ENCODE peak calls at places on chromosomes 6 and 20, in six cellular contexts. U, L, R, Q, B and X are unnamed samples.

GRCh38 chr20:64057628-64058498 is 5.1 kb upstream of the TCEA2 start:
- DNase-seq in B (peak), L (no peak), R (peak), U (peak), Q (peak), X (peak)

GRCh38 chr20:51362254-51362653 is 180.3 kb downstream of the NFATC2 start:
- DNase-seq in Q (no peak), U (no peak), L (no peak), B (no peak), R (no peak), X (no peak)

GRCh38 chr6:119541132-119541905 is 191.8 kb upstream of the MAN1A1 start:
- DNase-seq in B (peak), L (no peak), U (no peak), Q (no peak), R (no peak), X (peak)

GRCh38 chr6:5105146-5105545 is 20.0 kb downstream of the PPP1R3G start:
- DNase-seq in R (no peak), Q (no peak), U (no peak), L (no peak), B (no peak), X (no peak)

GRCh38 chr20:33282196-33282934 is 649 bp upstream of the BPIFB1 start:
- DNase-seq in R (no peak), B (no peak), U (no peak), L (no peak), Q (no peak), X (no peak)

GRCh38 chr6:139290787-139291294 is 957 bp downstream of the TXLNB start:
- DNase-seq in B (peak), L (no peak), R (no peak), U (no peak), Q (no peak), X (no peak)

GRCh38 chr6:53734473-53735299 is 60.1 kb upstream of the LRRC1 start:
- DNase-seq in L (no peak), Q (peak), R (peak), U (no peak), B (peak), X (peak)

GRCh38 chr6:37020426-37021211 is 15.2 kb downstream of the FGD2 start:
- DNase-seq in Q (no peak), R (no peak), U (peak), L (no peak), B (no peak), X (peak)

GRCh38 chr6:152573762-152574161 is 63.4 kb downstream of the SYNE1 start:
- DNase-seq in R (no peak), L (no peak), Q (no peak), B (no peak), U (no peak), X (no peak)

GRCh38 chr6:123529058-123529457 is 107.7 kb downstream of the TRDN start:
- DNase-seq in Q (no peak), U (no peak), L (no peak), R (no peak), B (no peak), X (no peak)

GRCh38 chr20:4006640-4007039 is 8.7 kb downstream of the RNF24 start:
- DNase-seq in Q (no peak), R (no peak), U (no peak), L (no peak), B (no peak), X (no peak)

GRCh38 chr6:34391711-34392496 is 565 bp downstream of the NUDT3 start:
- DNase-seq in B (peak), R (peak), L (peak), Q (peak), U (peak), X (peak)

GRCh38 chr6:163667372-163668060 is 253.0 kb downstream of the QKI start:
- DNase-seq in R (no peak), B (no peak), L (no peak), U (peak), Q (peak), X (no peak)

GRCh38 chr6:117417851-117418250 is 7.9 kb downstream of the ROS1 start:
- DNase-seq in Q (no peak), B (no peak), R (no peak), U (no peak), L (no peak), X (peak)

GRCh38 chr6:31042801-31043200 is 32.5 kb downstream of the MUC22 start:
- DNase-seq in Q (no peak), B (peak), U (peak), L (no peak), R (peak), X (peak)

GRCh38 chr6:41423002-41423401 is 87.6 kb downstream of the NCR2 start:
- DNase-seq in Q (no peak), U (no peak), B (no peak), R (no peak), L (no peak), X (no peak)

GRCh38 chr6:14571728-14572127 is 454.2 kb downstream of the CD83 start:
- DNase-seq in B (no peak), R (no peak), L (no peak), Q (no peak), U (no peak), X (no peak)